ENCODE peak calls at places on chromosomes 7 and 10, in five cellular contexts. G is uterus, X is upper lobe of left lung, C is prostate gland, F is A549. O is an unnamed sample.

GRCh38 chr10:91672021-91672608 is 39.2 kb upstream of the PPP1R3C start:
- DNase-seq in G (no peak), X (no peak), C (no peak), F (no peak), O (no peak)

GRCh38 chr10:122286872-122287271 is 15.8 kb downstream of the BTBD16 start:
- DNase-seq in G (no peak), X (peak), C (no peak), F (no peak), O (peak)

GRCh38 chr10:1193561-1193960 is 137.4 kb downstream of the WDR37 start:
- DNase-seq in G (no peak), X (no peak), C (no peak), F (no peak), O (no peak)

GRCh38 chr10:48440771-48441170 is 134.3 kb downstream of the MAPK8 start:
- DNase-seq in G (no peak), X (no peak), C (no peak), F (no peak), O (no peak)

GRCh38 chr7:132393789-132394261 is 182.4 kb downstream of the PLXNA4 start:
- DNase-seq in G (peak), X (no peak), C (no peak), F (no peak), O (peak)

GRCh38 chr10:44034946-44035345 is 350.0 kb downstream of the CXCL12 start:
- DNase-seq in G (no peak), X (no peak), C (no peak), F (no peak), O (no peak)

GRCh38 chr7:8160810-8161209 is 101.2 kb downstream of the ICA1 start:
- DNase-seq in G (no peak), X (no peak), C (no peak), F (no peak), O (no peak)

GRCh38 chr7:104126411-104126841 is 81.4 kb downstream of the ORC5 start:
- DNase-seq in G (no peak), X (no peak), C (no peak), F (no peak), O (no peak)

GRCh38 chr10:73816917-73817729 is 5.7 kb upstream of the NDST2 start:
- DNase-seq in G (no peak), X (peak), C (no peak), F (no peak), O (no peak)

GRCh38 chr7:31724696-31725095 is 37.7 kb downstream of the PPP1R17 start:
- DNase-seq in G (no peak), X (no peak), C (no peak), F (no peak), O (no peak)

GRCh38 chr7:116064179-116064578 is 33.6 kb upstream of the TFEC start:
- DNase-seq in G (no peak), X (no peak), C (no peak), F (no peak), O (no peak)

GRCh38 chr7:111869266-111869665 is 307.0 kb upstream of the IMMP2L start:
- DNase-seq in G (no peak), X (no peak), C (no peak), F (no peak), O (no peak)

GRCh38 chr10:63494951-63495350 is 26.2 kb upstream of the REEP3 start:
- DNase-seq in G (no peak), X (no peak), C (no peak), F (no peak), O (no peak)

GRCh38 chr7:607938-608337 is 88.3 kb upstream of the PDGFA start:
- DNase-seq in G (no peak), X (no peak), C (no peak), F (no peak), O (no peak)

GRCh38 chr7:112112822-112113255 is 93.4 kb downstream of the DOCK4 start:
- DNase-seq in G (peak), X (peak), C (no peak), F (no peak), O (peak)

GRCh38 chr7:131111-132094 is 61.0 kb upstream of the FAM20C start:
- DNase-seq in G (peak), X (no peak), C (no peak), F (no peak), O (no peak)

GRCh38 chr10:7045891-7046599 is 364.8 kb downstream of the SFMBT2 start:
- DNase-seq in G (no peak), X (peak), C (no peak), F (no peak), O (no peak)

GRCh38 chr10:118662228-118663035 is 67.0 kb upstream of the PRLHR start:
- DNase-seq in G (no peak), X (no peak), C (no peak), F (no peak), O (no peak)

GRCh38 chr7:114481995-114482394 is 67.4 kb downstream of the FOXP2 start:
- DNase-seq in G (no peak), X (no peak), C (no peak), F (no peak), O (no peak)

GRCh38 chr10:132397036-132397541 is at the start of gene PWWP2B:
- DNase-seq in G (peak), X (no peak), C (no peak), F (no peak), O (no peak)

GRCh38 chr10:102243304-102243703 is 2.0 kb upstream of the PITX3 start:
- DNase-seq in G (no peak), X (no peak), C (no peak), F (no peak), O (no peak)

GRCh38 chr7:27198871-27199801 is 755 bp downstream of the HOXA13 start:
- DNase-seq in G (no peak), X (no peak), C (peak), F (peak), O (no peak)

GRCh38 chr10:89516149-89516832 is 19.1 kb downstream of the SLC16A12 start:
- DNase-seq in G (peak), X (no peak), C (no peak), F (no peak), O (no peak)

GRCh38 chr7:138770904-138771303 is 26.9 kb upstream of the TMEM213 start:
- DNase-seq in G (no peak), X (no peak), C (no peak), F (no peak), O (no peak)

GRCh38 chr7:69256634-69257081 is 341.6 kb upstream of the AUTS2 start:
- DNase-seq in G (peak), X (peak), C (no peak), F (no peak), O (peak)

GRCh38 chr7:100174582-100174981 is 2.6 kb downstream of the GPC2 start:
- DNase-seq in G (no peak), X (no peak), C (no peak), F (no peak), O (no peak)

GRCh38 chr7:115805458-115805857 is 225.1 kb downstream of the TFEC start:
- DNase-seq in G (no peak), X (no peak), C (no peak), F (no peak), O (no peak)

GRCh38 chr10:21981118-21981517 is 22.4 kb downstream of the DNAJC1 start:
- DNase-seq in G (no peak), X (no peak), C (no peak), F (no peak), O (no peak)

GRCh38 chr10:74194545-74194944 is 43.5 kb downstream of the ADK start:
- DNase-seq in G (no peak), X (no peak), C (no peak), F (no peak), O (no peak)

GRCh38 chr10:23892296-23892695 is 316.6 kb upstream of the KIAA1217 start:
- DNase-seq in G (no peak), X (no peak), C (no peak), F (no peak), O (no peak)

GRCh38 chr7:46468753-46469356 is 547.8 kb upstream of the IGFBP3 start:
- DNase-seq in G (no peak), X (no peak), C (no peak), F (no peak), O (no peak)

GRCh38 chr10:121598261-121599249 is at the start of gene FGFR2:
- DNase-seq in G (peak), X (peak), C (peak), F (peak), O (peak)

GRCh38 chr10:28463676-28464395 is 69.1 kb upstream of the WAC start:
- DNase-seq in G (no peak), X (peak), C (peak), F (no peak), O (no peak)

GRCh38 chr7:11754123-11754522 is 77.9 kb downstream of the THSD7A start:
- DNase-seq in G (no peak), X (no peak), C (no peak), F (no peak), O (no peak)

GRCh38 chr7:98254951-98255610 is 3.0 kb upstream of the TECPR1 start:
- DNase-seq in G (no peak), X (no peak), C (no peak), F (no peak), O (no peak)

GRCh38 chr10:13684813-13685511 is 98.2 kb downstream of the PRPF18 start:
- DNase-seq in G (no peak), X (no peak), C (no peak), F (no peak), O (no peak)

DNA sequence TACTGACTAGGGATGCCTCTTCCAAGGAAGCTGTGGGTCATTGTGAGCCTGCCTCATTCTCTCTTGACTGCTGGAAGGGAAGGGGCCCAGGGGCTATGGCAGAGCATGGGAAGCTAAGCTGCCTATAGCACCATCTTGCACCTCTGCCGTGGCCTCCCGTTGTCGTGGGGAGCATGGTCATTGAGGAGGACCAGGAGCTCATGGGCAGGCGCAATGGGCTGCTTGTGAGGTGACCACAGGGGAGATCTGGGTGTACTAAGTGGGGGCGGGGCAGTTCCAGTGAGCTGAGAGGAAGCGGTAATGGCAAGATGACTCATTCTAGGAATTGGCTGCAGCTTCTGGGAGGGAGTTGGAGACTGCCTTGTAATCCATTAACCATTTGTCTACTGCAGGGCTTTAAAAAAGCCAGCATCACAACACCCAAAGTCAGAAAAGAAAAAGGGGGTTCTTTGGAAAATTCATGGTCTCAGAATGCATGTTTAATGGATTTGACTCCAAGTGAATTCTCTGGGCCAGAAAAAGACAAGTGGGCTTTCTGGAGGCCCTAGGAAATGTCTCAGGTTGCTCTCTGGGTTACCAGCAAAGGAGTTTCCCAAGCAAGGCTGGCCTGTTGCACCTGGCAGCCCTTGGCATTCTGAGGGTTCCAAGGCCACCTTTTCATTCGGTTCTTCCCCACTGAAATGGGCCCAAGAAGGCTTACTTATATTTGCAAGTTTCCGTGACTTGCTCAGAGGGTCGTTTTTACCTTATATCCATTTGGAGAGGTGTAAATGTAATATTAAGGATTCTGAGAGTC is 3.6 kb downstream of the DUSP5 start:
- DNase-seq in G (peak), X (peak), C (peak), F (peak), O (peak)
- TF ChIP-seq POLR2A in G (peak), X (no peak), C (peak), F (peak), O (no peak)

GRCh38 chr10:32958992-32959703 is 1.1 kb upstream of the ITGB1 start:
- DNase-seq in G (no peak), X (no peak), C (no peak), F (no peak), O (no peak)
- H3K4me3 ChIP-seq in G (peak), X (peak), C (peak), F (peak), O (peak)

DNA sequence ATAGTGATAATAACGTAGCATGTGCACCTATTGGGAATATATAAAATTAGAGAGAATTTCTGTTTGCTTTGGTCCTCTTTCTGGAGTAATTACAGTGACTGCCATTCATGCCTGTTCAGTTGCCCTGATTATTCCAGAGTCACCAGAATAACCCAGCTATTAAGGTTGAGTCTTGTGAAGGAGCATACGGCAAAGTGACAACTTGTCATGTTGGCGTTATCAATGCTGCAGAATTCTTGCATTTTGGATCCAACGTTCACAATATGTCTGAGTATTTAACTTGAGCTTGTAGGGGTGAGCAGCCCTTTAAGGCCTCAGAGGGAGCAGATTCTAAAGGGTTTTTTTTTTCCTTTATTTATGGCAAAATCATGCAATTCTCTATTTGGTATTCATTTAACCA is 419.5 kb upstream of the MGMT start:
- DNase-seq in G (no peak), X (no peak), C (no peak), F (no peak), O (no peak)
- TF ChIP-seq POLR2A in G (no peak), X (no peak), C (no peak), F (no peak), O (no peak)

DNA sequence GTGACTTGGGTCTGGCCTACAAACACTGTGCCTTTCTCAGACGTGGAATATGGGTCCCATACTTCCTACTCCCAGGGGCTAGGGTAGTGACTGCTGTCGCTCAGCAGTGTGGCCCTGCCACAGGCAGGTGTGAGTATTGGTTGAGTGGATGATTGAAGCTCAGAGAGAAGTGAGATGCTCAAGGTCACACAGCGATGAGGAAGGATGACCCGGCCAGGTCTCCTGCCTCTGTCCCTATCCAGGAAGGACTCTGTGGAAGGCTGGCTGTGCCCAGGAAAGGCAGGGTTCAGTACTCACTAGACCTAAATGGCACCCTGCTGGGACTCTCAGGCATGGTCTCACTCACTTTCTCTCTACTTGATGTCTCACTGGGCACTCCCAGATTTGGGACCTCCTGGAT is 2.8 kb downstream of the PRF1 start:
- DNase-seq in G (no peak), X (peak), C (no peak), F (no peak), O (peak)
- H3K4me3 ChIP-seq in G (no peak), X (peak), C (no peak), F (no peak), O (no peak)

DNA sequence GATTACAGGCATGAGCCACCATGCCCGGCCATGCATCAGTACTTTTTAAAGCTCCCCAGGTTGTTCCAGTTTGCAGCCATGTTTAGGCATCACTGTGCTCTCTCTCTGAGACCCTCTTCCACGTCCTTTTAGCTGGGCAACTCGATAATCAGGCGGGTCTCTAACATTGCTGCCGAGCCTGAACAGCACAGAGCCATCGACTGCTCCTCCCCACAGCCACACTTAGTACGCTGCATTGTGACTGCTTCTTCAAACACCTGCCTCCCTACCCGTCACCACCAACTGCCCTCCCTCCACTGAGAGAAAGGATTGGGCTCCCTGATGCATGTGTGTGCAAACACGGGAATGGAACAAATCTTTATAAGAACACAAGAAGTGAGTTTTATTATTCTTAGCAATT is 11.4 kb upstream of the TACR2 start:
- DNase-seq in G (no peak), X (no peak), C (no peak), F (no peak), O (peak)
- TF ChIP-seq POLR2A in G (no peak), X (no peak), C (no peak), F (no peak), O (no peak)

GRCh38 chr10:124212702-124213101 is 119.3 kb upstream of the CHST15 start:
- DNase-seq in G (no peak), X (no peak), C (no peak), F (no peak), O (peak)

GRCh38 chr10:124211921-124212320 is 118.5 kb upstream of the CHST15 start:
- DNase-seq in G (no peak), X (no peak), C (no peak), F (no peak), O (peak)

GRCh38 chr10:124213881-124214523 is 120.6 kb upstream of the CHST15 start:
- DNase-seq in G (no peak), X (no peak), C (no peak), F (no peak), O (no peak)

GRCh38 chr10:124214610-124215009 is 121.2 kb upstream of the CHST15 start:
- DNase-seq in G (no peak), X (no peak), C (no peak), F (no peak), O (peak)

GRCh38 chr10:124213471-124213870 is 120.1 kb upstream of the CHST15 start:
- DNase-seq in G (no peak), X (no peak), C (no peak), F (no peak), O (no peak)
- H3K4me3 ChIP-seq in G (no peak), X (no peak), C (no peak), F (no peak), O (no peak)